ENCODE peak calls at places on chromosomes 1 and 21, in five cellular contexts. C is dermis blood vessel endothelial cell, Q is neural progenitor cell, R is activated T-cell treated with anti-CD3 and anti-CD28 coated beads for 1 hour, G is SHP77. L is an unnamed sample.

GRCh38 chr1:53316058-53316741 is 11.7 kb downstream of the LRP8 start:
- DNase-seq in R (no peak), Q (peak), G (no peak), C (no peak), L (no peak)

GRCh38 chr1:57341721-57342120 is 82.1 kb downstream of the DAB1 start:
- DNase-seq in R (no peak), G (no peak), Q (no peak), C (no peak), L (no peak)

GRCh38 chr1:8239306-8240023 is 78.4 kb upstream of the SLC45A1 start:
- DNase-seq in G (no peak), R (no peak), C (no peak), Q (peak), L (peak)

GRCh38 chr1:213656039-213656438 is 331.7 kb upstream of the PROX1 start:
- DNase-seq in C (no peak), Q (no peak), G (no peak), R (no peak), L (no peak)

GRCh38 chr1:8540266-8540926 is 222.5 kb downstream of the SLC45A1 start:
- DNase-seq in R (no peak), C (peak), G (no peak), Q (no peak), L (peak)

GRCh38 chr1:6124746-6125365 is 55.3 kb downstream of the CHD5 start:
- DNase-seq in G (no peak), R (no peak), Q (no peak), C (no peak), L (no peak)

GRCh38 chr21:45135868-45136267 is 61.5 kb downstream of the ADARB1 start:
- DNase-seq in R (no peak), C (no peak), Q (no peak), G (no peak), L (peak)

GRCh38 chr1:40281852-40282251 is 23.8 kb downstream of the ZMPSTE24 start:
- DNase-seq in R (no peak), C (no peak), G (no peak), Q (no peak), L (no peak)

L was measured in lung microvascular endothelial cell.